ENCODE peak calls at places on chromosomes 16 and 17, in six cellular contexts. W is heart right ventricle, I is body of pancreas, Y is K562, R is cardiac muscle cell, Q is AG04450. V is an unnamed sample.

GRCh38 chr17:19900809-19901208 is 33.1 kb upstream of the ULK2 start:
- DNase-seq in W (no peak), I (no peak), Y (no peak), R (no peak), Q (no peak), V (no peak)

GRCh38 chr17:50626037-50626574 is 8.6 kb upstream of the ABCC3 start:
- DNase-seq in W (peak), I (peak), Y (peak), R (peak), Q (peak), V (peak)

GRCh38 chr16:10150906-10151305 is 31.3 kb downstream of the GRIN2A start:
- DNase-seq in W (no peak), I (no peak), Y (no peak), R (no peak), Q (no peak), V (peak)

GRCh38 chr17:49407981-49408501 is 6.6 kb downstream of the PHB1 start:
- DNase-seq in W (peak), I (peak), Y (peak), R (peak), Q (peak), V (peak)

GRCh38 chr17:62778990-62779681 is 29.0 kb downstream of the MARCHF10 start:
- DNase-seq in W (no peak), I (peak), Y (peak), R (no peak), Q (peak), V (no peak)

GRCh38 chr17:49518346-49519078 is 23.4 kb downstream of the NGFR start:
- DNase-seq in W (no peak), I (no peak), Y (no peak), R (no peak), Q (no peak), V (no peak)

GRCh38 chr16:50702725-50703124 is 9.3 kb downstream of the NOD2 start:
- DNase-seq in W (no peak), I (no peak), Y (no peak), R (no peak), Q (no peak), V (no peak)

GRCh38 chr16:30342751-30343490 is 12.2 kb downstream of the CD2BP2 start:
- DNase-seq in W (no peak), I (no peak), Y (no peak), R (no peak), Q (no peak), V (no peak)

GRCh38 chr17:51119415-51120356 is 982 bp downstream of the SPAG9 start:
- DNase-seq in W (peak), I (peak), Y (no peak), R (peak), Q (no peak), V (peak)

GRCh38 chr17:6779411-6779810 is 3.4 kb downstream of the FBXO39 start:
- DNase-seq in W (no peak), I (no peak), Y (no peak), R (no peak), Q (no peak), V (no peak)

GRCh38 chr17:44557653-44558285 is 485 bp downstream of the FZD2 start:
- DNase-seq in W (peak), I (peak), Y (no peak), R (peak), Q (no peak), V (peak)

GRCh38 chr16:71600822-71601221 is 23.9 kb upstream of the TAT start:
- DNase-seq in W (no peak), I (no peak), Y (no peak), R (no peak), Q (no peak), V (no peak)

DNA sequence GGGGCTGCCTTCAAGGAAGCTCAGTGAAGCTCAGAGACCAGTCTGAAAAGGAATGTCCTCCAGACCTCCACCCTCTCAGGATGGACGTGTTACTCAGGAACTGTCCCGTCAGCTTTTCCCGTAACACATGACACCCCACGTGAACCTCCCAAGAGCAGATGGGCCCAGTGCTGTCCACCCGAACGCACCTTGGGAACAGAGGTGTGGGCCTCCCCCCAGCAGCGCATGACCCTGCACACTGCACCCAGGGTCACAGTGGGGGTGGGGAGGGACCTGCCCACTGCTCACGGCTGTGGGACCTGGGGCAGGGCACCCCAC is 21.9 kb downstream of the SLC7A5 start:
- DNase-seq in W (no peak), I (no peak), Y (no peak), R (no peak), Q (no peak), V (no peak)
- H3K27ac ChIP-seq in W (no peak), I (peak), Y (no peak), R (no peak), Q (no peak), V (peak)

GRCh38 chr17:67440311-67441051 is 63.4 kb downstream of the PITPNC1 start:
- DNase-seq in W (no peak), I (no peak), Y (no peak), R (no peak), Q (no peak), V (no peak)
- H3K4me3 ChIP-seq in W (no peak), I (no peak), Y (no peak), R (no peak), Q (no peak), V (peak)

GRCh38 chr17:72370819-72371218 is 250.0 kb downstream of the SOX9 start:
- DNase-seq in W (no peak), I (no peak), Y (peak), R (no peak), Q (peak), V (no peak)
- H3K27ac ChIP-seq in W (no peak), I (no peak), Y (no peak), R (no peak), Q (peak), V (no peak)

GRCh38 chr17:18262111-18262510 is 1.6 kb downstream of the MIEF2 start:
- DNase-seq in W (no peak), I (no peak), Y (no peak), R (no peak), Q (no peak), V (no peak)
- H3K4me3 ChIP-seq in W (peak), I (no peak), Y (no peak), R (no peak), Q (no peak), V (no peak)

DNA sequence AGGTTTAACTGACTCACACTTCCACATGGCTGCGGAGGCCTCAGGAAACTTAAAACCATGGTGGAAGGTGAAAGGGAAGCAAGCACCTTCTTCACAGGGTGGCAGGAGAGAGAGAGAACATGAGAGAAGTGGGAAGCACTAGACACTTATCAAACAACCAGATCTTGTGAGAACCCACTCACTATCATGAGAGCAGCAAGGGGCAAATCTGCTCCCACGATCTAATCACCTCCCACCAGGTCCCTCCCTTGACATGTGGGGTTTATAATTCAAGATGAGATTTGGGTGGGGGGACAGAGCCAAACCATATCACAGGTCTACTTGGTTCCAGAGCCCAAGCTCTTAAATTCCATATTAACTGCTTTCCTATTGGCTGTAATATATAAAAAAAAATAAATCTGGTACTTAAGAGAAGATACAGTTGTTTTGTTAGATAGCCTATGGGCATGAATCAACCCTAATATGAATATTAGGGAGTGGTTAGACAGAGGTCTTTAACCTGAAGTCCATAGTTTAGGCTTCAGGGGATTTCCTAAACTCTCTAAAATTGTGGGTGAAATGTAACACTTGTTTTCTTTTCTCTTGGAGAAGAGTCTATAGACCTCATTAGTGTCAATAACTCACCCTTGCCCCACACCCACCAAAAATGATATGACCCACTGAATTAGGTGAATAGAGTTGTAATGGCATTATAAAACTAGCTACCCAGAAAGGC is 56.7 kb downstream of the SKAP1 start:
- DNase-seq in W (no peak), I (no peak), Y (no peak), R (no peak), Q (no peak), V (no peak)
- H3K27ac ChIP-seq in W (no peak), I (no peak), Y (no peak), R (no peak), Q (no peak), V (no peak)

DNA sequence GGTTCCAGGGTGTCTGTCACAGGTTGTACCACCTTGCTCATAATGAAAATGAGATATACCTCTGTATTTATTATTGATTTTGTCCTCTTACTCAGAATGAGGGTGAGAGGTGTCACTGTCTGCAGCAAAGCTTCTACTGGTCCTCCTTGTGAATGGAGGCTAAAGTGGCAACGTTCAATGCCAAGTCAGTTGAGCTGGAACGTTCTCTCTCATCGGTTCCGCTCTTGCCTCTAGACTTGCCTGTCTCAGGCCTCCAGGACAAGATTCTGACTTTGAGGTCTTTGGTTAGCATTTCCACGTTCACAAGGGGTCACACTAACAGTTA is 50.3 kb upstream of the MYH10 start:
- DNase-seq in W (no peak), I (no peak), Y (no peak), R (no peak), Q (no peak), V (no peak)
- H3K4me3 ChIP-seq in W (no peak), I (no peak), Y (no peak), R (no peak), Q (no peak), V (no peak)

GRCh38 chr16:88826070-88826840 is 14.5 kb upstream of the APRT start:
- DNase-seq in W (no peak), I (no peak), Y (no peak), R (no peak), Q (no peak), V (no peak)
- H3K27ac ChIP-seq in W (no peak), I (no peak), Y (no peak), R (no peak), Q (no peak), V (no peak)

GRCh38 chr17:33858682-33859081 is 396.4 kb upstream of the CCL2 start:
- DNase-seq in W (no peak), I (no peak), Y (peak), R (no peak), Q (no peak), V (no peak)

GRCh38 chr17:33858121-33858520 is 397.0 kb upstream of the CCL2 start:
- DNase-seq in W (no peak), I (no peak), Y (no peak), R (no peak), Q (no peak), V (no peak)

GRCh38 chr17:33864758-33865229 is 390.3 kb upstream of the CCL2 start:
- DNase-seq in W (no peak), I (no peak), Y (no peak), R (no peak), Q (no peak), V (no peak)

GRCh38 chr17:33868899-33869298 is 386.2 kb upstream of the CCL2 start:
- DNase-seq in W (no peak), I (no peak), Y (no peak), R (no peak), Q (no peak), V (no peak)

DNA sequence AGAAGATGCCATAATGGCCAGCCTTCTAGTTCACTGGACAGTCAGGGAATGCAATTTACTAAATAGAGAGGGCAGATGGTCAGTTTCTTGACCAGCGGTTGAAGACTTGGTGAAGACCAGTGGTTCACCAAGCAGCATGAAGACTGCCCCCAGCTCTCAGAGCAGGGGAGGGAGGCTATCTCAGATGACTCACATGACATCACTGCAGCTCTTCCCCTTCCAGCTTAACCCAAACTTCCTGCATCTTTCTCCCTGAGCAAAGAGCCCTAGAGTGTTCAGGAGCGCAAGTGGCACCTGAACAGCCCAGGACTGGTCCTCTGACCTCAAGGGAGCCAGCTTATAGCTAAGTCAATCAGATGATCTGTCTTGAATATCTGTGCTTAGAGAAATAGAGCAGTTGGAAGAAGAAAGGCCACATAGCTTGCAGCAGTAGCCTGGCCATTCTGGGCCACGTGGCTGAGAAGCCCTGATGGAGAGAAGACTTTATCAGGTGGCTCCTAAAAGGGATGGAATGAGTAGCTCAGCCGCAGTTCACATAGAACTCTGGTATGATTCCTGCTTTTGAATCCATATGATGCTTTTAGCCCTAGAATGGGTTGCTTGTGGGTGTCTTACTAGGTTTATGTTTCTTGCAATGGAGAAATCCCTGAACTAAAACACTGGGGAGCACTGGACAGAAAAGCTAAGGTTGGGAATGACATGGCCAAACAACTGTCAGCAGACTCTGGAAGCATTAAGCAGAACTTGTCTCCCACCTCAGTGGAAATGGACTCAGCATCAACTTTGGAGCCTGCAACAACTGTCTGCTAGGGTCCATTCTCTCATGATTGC is 392.1 kb upstream of the CCL2 start:
- DNase-seq in W (no peak), I (no peak), Y (no peak), R (no peak), Q (no peak), V (no peak)
- H3K4me3 ChIP-seq in W (no peak), I (no peak), Y (no peak), R (no peak), Q (no peak), V (no peak)

DNA sequence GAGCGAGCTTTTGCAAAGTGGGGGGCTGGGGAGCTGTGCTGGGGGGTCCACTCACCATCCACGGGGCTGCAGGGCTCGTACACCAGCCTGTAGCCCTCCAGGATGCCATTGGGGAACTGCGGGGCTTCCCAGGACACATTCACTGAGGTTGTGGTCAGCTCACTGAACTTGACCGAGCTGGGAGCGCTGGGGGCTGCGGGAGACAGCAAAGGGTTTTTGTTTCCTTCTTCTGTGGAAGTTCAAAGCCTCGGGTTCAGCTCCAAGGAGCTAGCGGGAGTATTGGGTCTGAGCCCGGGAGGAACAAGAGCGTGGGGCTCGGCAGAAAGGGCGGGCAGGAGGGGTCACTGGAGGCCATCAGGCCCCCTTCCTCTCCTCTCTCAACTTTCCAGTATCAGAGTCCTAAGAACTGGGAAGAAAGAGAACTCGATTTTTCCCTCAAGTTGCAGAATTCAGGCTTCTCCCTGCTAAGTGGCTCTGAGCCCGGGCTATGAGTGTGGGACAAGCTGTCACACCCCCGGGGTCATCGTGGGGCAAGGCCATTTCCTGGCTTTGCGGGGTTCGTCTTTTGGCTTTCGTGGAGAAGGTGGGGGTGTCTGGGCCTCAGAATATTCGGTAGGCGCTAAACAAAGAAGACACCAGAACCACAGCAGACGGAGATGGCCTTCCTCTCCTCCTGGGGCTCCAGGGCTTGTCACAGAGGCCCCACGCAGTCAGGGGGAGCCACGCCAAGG is 53.6 kb upstream of the CDC42EP4 start:
- DNase-seq in W (peak), I (no peak), Y (no peak), R (no peak), Q (no peak), V (no peak)
- H3K27ac ChIP-seq in W (peak), I (peak), Y (no peak), R (no peak), Q (no peak), V (no peak)

GRCh38 chr16:84726079-84726669 is 26.4 kb downstream of the USP10 start:
- DNase-seq in W (peak), I (peak), Y (peak), R (peak), Q (peak), V (peak)
- H3K4me3 ChIP-seq in W (no peak), I (no peak), Y (no peak), R (no peak), Q (peak), V (no peak)